ENCODE peak calls at places on chromosomes 5 and 9, in six cellular contexts. One of them, this sample, is unnamed.

GRCh38 chr9:109120204-109120789 is 550 bp upstream of the TMEM245 start:
- DNase-seq in sigmoid colon: no peak
- DNase-seq in left ventricle myocardium inferior: no peak
- DNase-seq in heart left ventricle: no peak
- DNase-seq in HCT116: no peak
- DNase-seq in pancreas: no peak
- DNase-seq in this sample: no peak

GRCh38 chr5:38381361-38381760 is 123.0 kb downstream of the EGFLAM start:
- DNase-seq in sigmoid colon: no peak
- DNase-seq in left ventricle myocardium inferior: no peak
- DNase-seq in heart left ventricle: no peak
- DNase-seq in HCT116: no peak
- DNase-seq in pancreas: no peak
- DNase-seq in this sample: no peak

GRCh38 chr9:113649054-113649453 is 185.5 kb downstream of the RGS3 start:
- DNase-seq in sigmoid colon: peak
- DNase-seq in left ventricle myocardium inferior: peak
- DNase-seq in heart left ventricle: peak
- DNase-seq in HCT116: no peak
- DNase-seq in pancreas: peak
- DNase-seq in this sample: no peak

GRCh38 chr9:95874303-95874988 is 1.0 kb upstream of the ERCC6L2 start:
- DNase-seq in sigmoid colon: no peak
- DNase-seq in left ventricle myocardium inferior: no peak
- DNase-seq in heart left ventricle: no peak
- DNase-seq in HCT116: no peak
- DNase-seq in pancreas: no peak
- DNase-seq in this sample: no peak

GRCh38 chr9:80125731-80126264 is 554.0 kb downstream of the TLE4 start:
- DNase-seq in sigmoid colon: no peak
- DNase-seq in left ventricle myocardium inferior: no peak
- DNase-seq in heart left ventricle: no peak
- DNase-seq in HCT116: no peak
- DNase-seq in pancreas: no peak
- DNase-seq in this sample: no peak

GRCh38 chr9:16601991-16602390 is 268.5 kb downstream of the BNC2 start:
- DNase-seq in sigmoid colon: no peak
- DNase-seq in left ventricle myocardium inferior: no peak
- DNase-seq in heart left ventricle: no peak
- DNase-seq in HCT116: no peak
- DNase-seq in pancreas: no peak
- DNase-seq in this sample: no peak

GRCh38 chr5:73126381-73126780 is 6.0 kb downstream of the TMEM171 start:
- DNase-seq in sigmoid colon: no peak
- DNase-seq in left ventricle myocardium inferior: no peak
- DNase-seq in heart left ventricle: no peak
- DNase-seq in HCT116: no peak
- DNase-seq in pancreas: no peak
- DNase-seq in this sample: no peak

GRCh38 chr5:39428639-39429038 is 3.9 kb upstream of the DAB2 start:
- DNase-seq in sigmoid colon: no peak
- DNase-seq in left ventricle myocardium inferior: no peak
- DNase-seq in heart left ventricle: no peak
- DNase-seq in HCT116: no peak
- DNase-seq in pancreas: no peak
- DNase-seq in this sample: no peak

GRCh38 chr9:130626249-130626982 is 38.0 kb upstream of the PRDM12 start:
- DNase-seq in sigmoid colon: no peak
- DNase-seq in left ventricle myocardium inferior: peak
- DNase-seq in heart left ventricle: peak
- DNase-seq in HCT116: no peak
- DNase-seq in pancreas: no peak
- DNase-seq in this sample: no peak
- TF ChIP-seq CTCF in sigmoid colon: no peak
- TF ChIP-seq CTCF in left ventricle myocardium inferior: peak
- TF ChIP-seq CTCF in heart left ventricle: no peak
- TF ChIP-seq CTCF in HCT116: no peak
- TF ChIP-seq CTCF in pancreas: no peak
- TF ChIP-seq CTCF in this sample: no peak

GRCh38 chr9:136789523-136789937 is 1.6 kb upstream of the TMEM141 start:
- DNase-seq in sigmoid colon: no peak
- DNase-seq in left ventricle myocardium inferior: no peak
- DNase-seq in heart left ventricle: no peak
- DNase-seq in HCT116: no peak
- DNase-seq in pancreas: no peak
- DNase-seq in this sample: no peak
- H3K27ac ChIP-seq in sigmoid colon: peak
- H3K27ac ChIP-seq in left ventricle myocardium inferior: peak
- H3K27ac ChIP-seq in heart left ventricle: no peak
- H3K27ac ChIP-seq in HCT116: no peak
- H3K27ac ChIP-seq in pancreas: peak
- H3K27ac ChIP-seq in this sample: no peak

GRCh38 chr5:36521838-36522745 is 84.3 kb upstream of the SLC1A3 start:
- DNase-seq in sigmoid colon: no peak
- DNase-seq in left ventricle myocardium inferior: no peak
- DNase-seq in heart left ventricle: peak
- DNase-seq in HCT116: no peak
- DNase-seq in pancreas: no peak
- DNase-seq in this sample: no peak

GRCh38 chr5:36526537-36526936 is 79.9 kb upstream of the SLC1A3 start:
- DNase-seq in sigmoid colon: no peak
- DNase-seq in left ventricle myocardium inferior: no peak
- DNase-seq in heart left ventricle: no peak
- DNase-seq in HCT116: no peak
- DNase-seq in pancreas: no peak
- DNase-seq in this sample: no peak

GRCh38 chr5:36523450-36523849 is 83.0 kb upstream of the SLC1A3 start:
- DNase-seq in sigmoid colon: no peak
- DNase-seq in left ventricle myocardium inferior: no peak
- DNase-seq in heart left ventricle: no peak
- DNase-seq in HCT116: no peak
- DNase-seq in pancreas: no peak
- DNase-seq in this sample: no peak

GRCh38 chr5:36522746-36523065 is 83.7 kb upstream of the SLC1A3 start:
- DNase-seq in sigmoid colon: no peak
- DNase-seq in left ventricle myocardium inferior: peak
- DNase-seq in heart left ventricle: peak
- DNase-seq in HCT116: no peak
- DNase-seq in pancreas: no peak
- DNase-seq in this sample: no peak

DNA sequence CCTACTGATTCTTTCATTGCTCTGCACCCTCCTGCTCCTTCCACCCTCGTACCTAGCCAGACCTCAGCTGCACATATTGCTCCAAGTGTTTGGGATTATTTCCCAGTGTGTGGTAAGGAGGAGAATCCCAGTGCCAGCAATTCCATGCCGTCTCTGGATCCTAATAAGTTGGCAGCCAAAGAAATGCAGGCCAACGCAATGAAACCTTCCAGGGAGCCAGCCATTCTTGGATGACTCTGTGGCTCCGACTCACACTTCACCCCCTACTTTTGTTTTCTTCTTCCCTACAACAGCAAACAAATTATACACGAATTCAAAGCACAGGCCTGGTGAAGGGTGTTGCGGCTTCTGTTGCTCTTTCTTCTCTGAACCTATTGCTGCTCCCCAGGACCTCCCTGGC is 82.5 kb upstream of the SLC1A3 start:
- DNase-seq in sigmoid colon: no peak
- DNase-seq in left ventricle myocardium inferior: no peak
- DNase-seq in heart left ventricle: no peak
- DNase-seq in HCT116: no peak
- DNase-seq in pancreas: no peak
- DNase-seq in this sample: no peak
- TF ChIP-seq CTCF in sigmoid colon: no peak
- TF ChIP-seq CTCF in left ventricle myocardium inferior: no peak
- TF ChIP-seq CTCF in heart left ventricle: no peak
- TF ChIP-seq CTCF in HCT116: no peak
- TF ChIP-seq CTCF in pancreas: no peak
- TF ChIP-seq CTCF in this sample: no peak

GRCh38 chr9:116544896-116545295 is 142.2 kb upstream of the TRIM32 start:
- DNase-seq in sigmoid colon: no peak
- DNase-seq in left ventricle myocardium inferior: no peak
- DNase-seq in heart left ventricle: no peak
- DNase-seq in HCT116: no peak
- DNase-seq in pancreas: no peak
- DNase-seq in this sample: no peak
- H3K27ac ChIP-seq in sigmoid colon: no peak
- H3K27ac ChIP-seq in left ventricle myocardium inferior: peak
- H3K27ac ChIP-seq in heart left ventricle: no peak
- H3K27ac ChIP-seq in HCT116: no peak
- H3K27ac ChIP-seq in pancreas: no peak
- H3K27ac ChIP-seq in this sample: peak

GRCh38 chr5:116947691-116948528 is 373.3 kb upstream of the SEMA6A start:
- DNase-seq in sigmoid colon: no peak
- DNase-seq in left ventricle myocardium inferior: peak
- DNase-seq in heart left ventricle: peak
- DNase-seq in HCT116: peak
- DNase-seq in pancreas: peak
- DNase-seq in this sample: no peak
- TF ChIP-seq CTCF in sigmoid colon: peak
- TF ChIP-seq CTCF in left ventricle myocardium inferior: peak
- TF ChIP-seq CTCF in heart left ventricle: peak
- TF ChIP-seq CTCF in HCT116: peak
- TF ChIP-seq CTCF in pancreas: peak
- TF ChIP-seq CTCF in this sample: no peak

DNA sequence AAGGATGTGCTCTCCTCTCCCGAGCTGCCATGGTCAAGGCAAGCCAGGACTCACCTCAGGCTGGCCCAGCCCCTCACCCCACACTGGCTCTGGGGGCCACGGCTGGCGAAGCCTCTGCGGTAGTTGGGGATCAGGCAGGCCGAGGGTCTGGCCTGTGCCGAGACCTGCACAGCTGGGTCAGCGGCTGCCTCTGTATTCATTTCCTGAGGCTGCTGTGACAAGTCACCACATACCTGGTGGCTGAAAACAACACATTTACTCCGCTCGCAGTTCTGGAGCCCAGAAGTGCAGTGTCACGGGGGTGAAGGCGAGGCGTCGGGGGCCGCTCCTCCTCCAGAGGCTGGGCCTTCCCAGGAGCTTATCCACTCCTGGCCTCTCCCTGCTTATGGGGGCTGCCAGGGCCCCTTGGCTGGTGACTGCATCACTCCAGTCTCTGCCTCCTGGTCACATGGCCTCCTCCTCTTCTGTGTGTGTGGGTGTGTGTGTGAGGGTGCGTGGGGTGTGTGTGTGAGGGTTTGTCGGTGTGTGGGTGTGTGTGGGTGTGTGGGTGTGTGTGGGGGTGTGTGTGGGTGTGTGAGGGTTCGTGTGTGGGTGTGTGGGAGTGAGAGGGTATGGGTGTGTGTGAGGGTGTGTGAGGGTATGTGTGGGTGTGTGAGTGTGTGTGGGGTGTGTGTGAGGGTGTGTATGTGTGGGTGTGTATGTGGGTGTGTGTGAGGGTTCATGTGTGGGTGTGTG is 3.2 kb upstream of the SCGB3A1 start:
- DNase-seq in sigmoid colon: peak
- DNase-seq in left ventricle myocardium inferior: no peak
- DNase-seq in heart left ventricle: no peak
- DNase-seq in HCT116: no peak
- DNase-seq in pancreas: no peak
- DNase-seq in this sample: no peak
- H3K27ac ChIP-seq in sigmoid colon: no peak
- H3K27ac ChIP-seq in left ventricle myocardium inferior: no peak
- H3K27ac ChIP-seq in heart left ventricle: no peak
- H3K27ac ChIP-seq in HCT116: no peak
- H3K27ac ChIP-seq in pancreas: no peak
- H3K27ac ChIP-seq in this sample: no peak

GRCh38 chr5:25862276-25862675 is 1176.1 kb downstream of the CDH9 start:
- DNase-seq in sigmoid colon: no peak
- DNase-seq in left ventricle myocardium inferior: no peak
- DNase-seq in heart left ventricle: no peak
- DNase-seq in HCT116: no peak
- DNase-seq in pancreas: no peak
- DNase-seq in this sample: no peak

GRCh38 chr5:25863811-25864210 is 1174.6 kb downstream of the CDH9 start:
- DNase-seq in sigmoid colon: no peak
- DNase-seq in left ventricle myocardium inferior: no peak
- DNase-seq in heart left ventricle: no peak
- DNase-seq in HCT116: no peak
- DNase-seq in pancreas: no peak
- DNase-seq in this sample: no peak

GRCh38 chr5:25858019-25858418 is 1180.4 kb downstream of the CDH9 start:
- DNase-seq in sigmoid colon: no peak
- DNase-seq in left ventricle myocardium inferior: no peak
- DNase-seq in heart left ventricle: no peak
- DNase-seq in HCT116: no peak
- DNase-seq in pancreas: no peak
- DNase-seq in this sample: no peak
- TF ChIP-seq CTCF in sigmoid colon: no peak
- TF ChIP-seq CTCF in left ventricle myocardium inferior: no peak
- TF ChIP-seq CTCF in heart left ventricle: no peak
- TF ChIP-seq CTCF in HCT116: no peak
- TF ChIP-seq CTCF in pancreas: no peak
- TF ChIP-seq CTCF in this sample: no peak

GRCh38 chr5:158821321-158821720 is 278.4 kb downstream of the EBF1 start:
- DNase-seq in sigmoid colon: no peak
- DNase-seq in left ventricle myocardium inferior: no peak
- DNase-seq in heart left ventricle: no peak
- DNase-seq in HCT116: no peak
- DNase-seq in pancreas: no peak
- DNase-seq in this sample: no peak

GRCh38 chr5:158819840-158820620 is 279.7 kb downstream of the EBF1 start:
- DNase-seq in sigmoid colon: no peak
- DNase-seq in left ventricle myocardium inferior: no peak
- DNase-seq in heart left ventricle: no peak
- DNase-seq in HCT116: no peak
- DNase-seq in pancreas: no peak
- DNase-seq in this sample: no peak

GRCh38 chr5:158816306-158816705 is 283.4 kb downstream of the EBF1 start:
- DNase-seq in sigmoid colon: no peak
- DNase-seq in left ventricle myocardium inferior: no peak
- DNase-seq in heart left ventricle: no peak
- DNase-seq in HCT116: no peak
- DNase-seq in pancreas: no peak
- DNase-seq in this sample: no peak

GRCh38 chr5:158820891-158821290 is 278.8 kb downstream of the EBF1 start:
- DNase-seq in sigmoid colon: no peak
- DNase-seq in left ventricle myocardium inferior: no peak
- DNase-seq in heart left ventricle: no peak
- DNase-seq in HCT116: no peak
- DNase-seq in pancreas: no peak
- DNase-seq in this sample: no peak

GRCh38 chr5:158819095-158819494 is 280.6 kb downstream of the EBF1 start:
- DNase-seq in sigmoid colon: no peak
- DNase-seq in left ventricle myocardium inferior: no peak
- DNase-seq in heart left ventricle: no peak
- DNase-seq in HCT116: no peak
- DNase-seq in pancreas: no peak
- DNase-seq in this sample: no peak
- H3K27ac ChIP-seq in sigmoid colon: no peak
- H3K27ac ChIP-seq in left ventricle myocardium inferior: no peak
- H3K27ac ChIP-seq in heart left ventricle: no peak
- H3K27ac ChIP-seq in HCT116: no peak
- H3K27ac ChIP-seq in pancreas: no peak
- H3K27ac ChIP-seq in this sample: no peak

GRCh38 chr5:133612021-133612860 is at the start of gene FSTL4:
- DNase-seq in sigmoid colon: no peak
- DNase-seq in left ventricle myocardium inferior: no peak
- DNase-seq in heart left ventricle: no peak
- DNase-seq in HCT116: no peak
- DNase-seq in pancreas: peak
- DNase-seq in this sample: no peak
- TF ChIP-seq CTCF in sigmoid colon: no peak
- TF ChIP-seq CTCF in left ventricle myocardium inferior: no peak
- TF ChIP-seq CTCF in heart left ventricle: no peak
- TF ChIP-seq CTCF in HCT116: no peak
- TF ChIP-seq CTCF in pancreas: no peak
- TF ChIP-seq CTCF in this sample: no peak

This sample was measured in uterus.